ENCODE peak calls at places on chromosomes 3 and 15, in four cellular contexts. One of them, this sample, is unnamed.

GRCh38 chr15:65079580-65079979 is 3.0 kb downstream of the KBTBD13 start:
- DNase-seq in H9: no peak
- DNase-seq in omental fat pad: no peak
- DNase-seq in upper lobe of right lung: no peak
- DNase-seq in this sample: no peak

GRCh38 chr15:101358895-101359294 is 63.8 kb upstream of the SNRPA1 start:
- DNase-seq in omental fat pad: no peak
- DNase-seq in H9: no peak
- DNase-seq in upper lobe of right lung: no peak
- DNase-seq in this sample: no peak

GRCh38 chr15:36356978-36357582 is 222.3 kb upstream of the CDIN1 start:
- DNase-seq in omental fat pad: no peak
- DNase-seq in H9: no peak
- DNase-seq in upper lobe of right lung: no peak
- DNase-seq in this sample: no peak

GRCh38 chr3:28590216-28590615 is 241.6 kb upstream of the AZI2 start:
- DNase-seq in upper lobe of right lung: no peak
- DNase-seq in H9: no peak
- DNase-seq in omental fat pad: no peak
- DNase-seq in this sample: no peak

GRCh38 chr15:67801142-67801541 is 24.2 kb upstream of the SKOR1 start:
- DNase-seq in H9: no peak
- DNase-seq in omental fat pad: no peak
- DNase-seq in upper lobe of right lung: no peak
- DNase-seq in this sample: no peak

GRCh38 chr3:52119056-52119455 is 35.2 kb downstream of the POC1A start:
- DNase-seq in omental fat pad: no peak
- DNase-seq in upper lobe of right lung: no peak
- DNase-seq in H9: no peak
- DNase-seq in this sample: no peak

GRCh38 chr3:73719877-73720276 is 95.1 kb upstream of the PDZRN3 start:
- DNase-seq in H9: no peak
- DNase-seq in omental fat pad: peak
- DNase-seq in upper lobe of right lung: no peak
- DNase-seq in this sample: no peak

GRCh38 chr3:138082085-138082991 is 33.1 kb downstream of the DZIP1L start:
- DNase-seq in upper lobe of right lung: no peak
- DNase-seq in omental fat pad: no peak
- DNase-seq in H9: no peak
- DNase-seq in this sample: no peak

GRCh38 chr3:128253150-128253549 is 99.9 kb downstream of the EEFSEC start:
- DNase-seq in omental fat pad: no peak
- DNase-seq in upper lobe of right lung: no peak
- DNase-seq in H9: no peak
- DNase-seq in this sample: no peak

GRCh38 chr15:100880139-100880896 is 687 bp downstream of the ALDH1A3 start:
- DNase-seq in omental fat pad: no peak
- DNase-seq in H9: peak
- DNase-seq in upper lobe of right lung: no peak
- DNase-seq in this sample: no peak

GRCh38 chr3:37243811-37244748 is 69.7 kb upstream of the LRRFIP2 start:
- DNase-seq in upper lobe of right lung: peak
- DNase-seq in omental fat pad: peak
- DNase-seq in H9: peak
- DNase-seq in this sample: no peak

GRCh38 chr3:122025296-122025695 is 3.2 kb upstream of the ILDR1 start:
- DNase-seq in omental fat pad: no peak
- DNase-seq in H9: no peak
- DNase-seq in upper lobe of right lung: no peak
- DNase-seq in this sample: no peak

GRCh38 chr15:48721061-48721810 is 75.7 kb upstream of the FBN1 start:
- DNase-seq in H9: no peak
- DNase-seq in omental fat pad: no peak
- DNase-seq in upper lobe of right lung: no peak
- DNase-seq in this sample: no peak

GRCh38 chr15:62879770-62880169 is 162.8 kb upstream of the TPM1 start:
- DNase-seq in H9: no peak
- DNase-seq in upper lobe of right lung: no peak
- DNase-seq in omental fat pad: no peak
- DNase-seq in this sample: no peak

GRCh38 chr3:160486459-160486869 is 36.9 kb upstream of the TRIM59 start:
- DNase-seq in omental fat pad: no peak
- DNase-seq in H9: no peak
- DNase-seq in upper lobe of right lung: no peak
- DNase-seq in this sample: no peak

DNA sequence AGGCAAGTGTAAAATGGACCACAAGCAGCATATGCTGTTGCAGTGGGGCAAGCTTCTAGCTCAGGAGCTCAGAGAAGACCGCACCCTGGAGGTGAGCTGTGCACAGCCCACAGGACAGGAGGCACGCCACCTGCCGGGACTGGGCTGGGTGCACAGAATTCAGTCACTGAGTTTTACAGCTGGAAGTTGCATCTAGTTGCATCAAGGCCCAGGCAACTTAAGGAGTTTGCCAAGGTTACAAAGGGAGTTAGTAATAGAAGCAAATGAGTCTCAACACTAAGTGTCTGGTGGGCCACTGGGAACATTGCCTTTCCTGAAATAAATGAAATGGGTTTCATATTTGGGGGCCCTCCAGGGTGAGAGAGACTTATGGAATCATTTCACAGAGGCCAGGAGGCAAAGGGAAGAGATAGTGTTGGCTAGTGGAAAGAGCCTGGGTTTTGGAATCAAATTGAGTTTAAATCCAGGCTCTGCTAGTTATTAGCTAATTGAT is 36.0 kb upstream of the TIMP4 start:
- DNase-seq in H9: peak
- DNase-seq in upper lobe of right lung: no peak
- DNase-seq in omental fat pad: no peak
- DNase-seq in this sample: no peak
- TF ChIP-seq CTCF in H9: peak
- TF ChIP-seq CTCF in upper lobe of right lung: no peak
- TF ChIP-seq CTCF in omental fat pad: no peak
- TF ChIP-seq CTCF in this sample: no peak

GRCh38 chr3:150410311-150411105 is 2.4 kb downstream of the TSC22D2 start:
- DNase-seq in upper lobe of right lung: peak
- DNase-seq in H9: peak
- DNase-seq in omental fat pad: peak
- DNase-seq in this sample: no peak
- TF ChIP-seq CTCF in upper lobe of right lung: no peak
- TF ChIP-seq CTCF in H9: peak
- TF ChIP-seq CTCF in omental fat pad: no peak
- TF ChIP-seq CTCF in this sample: no peak

DNA sequence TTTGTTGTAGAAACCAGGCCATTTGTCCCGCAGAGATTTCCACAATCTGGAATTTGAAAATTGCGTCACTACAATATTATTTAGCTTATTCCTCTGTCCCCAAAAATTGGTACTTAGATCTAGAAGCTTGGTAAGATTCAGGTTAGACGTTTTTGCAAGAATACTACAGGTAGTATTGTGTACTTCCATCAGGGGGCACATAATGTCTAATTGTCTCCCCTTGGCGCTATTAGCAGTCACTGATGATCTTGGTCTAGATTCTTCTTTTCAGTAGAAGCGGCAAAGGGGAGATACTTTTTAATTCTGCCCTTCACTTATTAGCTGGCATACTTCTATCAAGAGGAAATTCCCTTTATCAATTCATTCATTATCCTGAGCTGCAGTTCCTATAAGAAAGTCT is 42.6 kb upstream of the TRIM42 start:
- DNase-seq in H9: no peak
- DNase-seq in upper lobe of right lung: no peak
- DNase-seq in omental fat pad: no peak
- DNase-seq in this sample: no peak
- TF ChIP-seq CTCF in H9: no peak
- TF ChIP-seq CTCF in upper lobe of right lung: no peak
- TF ChIP-seq CTCF in omental fat pad: no peak
- TF ChIP-seq CTCF in this sample: no peak

DNA sequence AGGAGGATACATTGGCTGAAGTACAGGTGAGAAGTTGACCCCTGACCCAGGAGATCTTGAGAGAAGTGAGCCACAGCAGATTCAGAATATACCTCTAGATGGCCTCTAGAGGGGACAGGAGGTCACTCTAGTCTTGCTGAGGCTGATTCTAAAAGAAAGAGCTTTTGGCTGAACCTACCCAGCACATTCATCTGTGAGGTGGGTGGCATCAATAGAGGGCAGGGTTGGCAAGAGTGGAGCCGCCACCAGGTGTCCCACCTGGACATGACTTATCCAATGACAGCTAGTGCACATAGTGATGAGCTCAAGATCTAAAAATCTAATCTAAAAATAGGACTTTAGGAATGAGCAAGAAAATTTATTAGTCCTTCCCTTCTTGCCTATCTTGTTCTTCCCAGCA is 51.6 kb downstream of the CYP19A1 start:
- DNase-seq in omental fat pad: no peak
- DNase-seq in H9: peak
- DNase-seq in upper lobe of right lung: no peak
- DNase-seq in this sample: no peak
- TF ChIP-seq CTCF in omental fat pad: no peak
- TF ChIP-seq CTCF in H9: peak
- TF ChIP-seq CTCF in upper lobe of right lung: no peak
- TF ChIP-seq CTCF in this sample: peak

GRCh38 chr15:76863123-76863522 is 42.0 kb downstream of the SCAPER start:
- DNase-seq in omental fat pad: no peak
- DNase-seq in H9: no peak
- DNase-seq in upper lobe of right lung: no peak
- DNase-seq in this sample: no peak
- TF ChIP-seq CTCF in omental fat pad: no peak
- TF ChIP-seq CTCF in H9: no peak
- TF ChIP-seq CTCF in upper lobe of right lung: no peak
- TF ChIP-seq CTCF in this sample: no peak

DNA sequence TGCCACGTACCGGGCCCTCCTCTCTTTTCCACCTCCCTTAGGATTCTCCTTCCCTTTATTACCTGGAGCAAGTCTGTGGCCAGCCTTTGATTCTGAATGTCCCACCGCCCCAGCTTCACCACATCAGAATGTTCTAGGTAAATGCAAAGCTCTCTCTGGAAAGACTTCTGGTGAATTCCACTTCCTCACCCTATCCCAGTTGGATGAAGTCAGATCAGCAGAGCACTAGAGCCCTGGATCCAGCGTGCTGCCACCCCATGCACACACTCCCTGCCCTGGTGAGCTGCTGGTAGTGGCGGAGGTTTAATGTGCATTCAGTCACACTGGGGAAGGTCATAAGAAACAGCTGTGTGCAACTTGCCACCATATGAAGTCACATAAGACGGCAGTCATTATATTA is 16.3 kb upstream of the SLC41A3 start:
- DNase-seq in omental fat pad: no peak
- DNase-seq in H9: no peak
- DNase-seq in upper lobe of right lung: no peak
- DNase-seq in this sample: no peak
- TF ChIP-seq CTCF in omental fat pad: no peak
- TF ChIP-seq CTCF in H9: no peak
- TF ChIP-seq CTCF in upper lobe of right lung: no peak
- TF ChIP-seq CTCF in this sample: no peak

This sample was measured in D721Med.